ENCODE peak calls at places on chromosomes 13 and 19, in seven cellular contexts. E is BE2C, Q is gastrocnemius medialis, I is tibial artery, Y is fibroblast of lung, J is breast epithelium, W is LNCaP clone FGC. Z is an unnamed sample.

GRCh38 chr19:7751157-7751783 is 3.9 kb upstream of the CD209 start:
- DNase-seq in W (no peak), Y (no peak), Q (no peak), J (no peak), I (peak), E (no peak), Z (no peak)

GRCh38 chr13:19993024-19993423 is 34.5 kb downstream of the ZMYM2 start:
- DNase-seq in I (no peak), E (no peak), Q (no peak), Y (no peak), W (no peak), J (no peak), Z (no peak)

GRCh38 chr19:8141726-8142524 is 7.5 kb downstream of the FBN3 start:
- DNase-seq in E (no peak), W (no peak), J (no peak), I (no peak), Q (no peak), Y (no peak), Z (no peak)

GRCh38 chr13:34153428-34154180 is 335.7 kb downstream of the RFC3 start:
- DNase-seq in Q (no peak), W (no peak), E (peak), I (no peak), Y (no peak), J (no peak), Z (no peak)

GRCh38 chr13:72125561-72125960 is 258.6 kb upstream of the DACH1 start:
- DNase-seq in Y (peak), W (no peak), E (no peak), J (no peak), Q (no peak), I (no peak), Z (no peak)

GRCh38 chr13:78022164-78022877 is 103.7 kb upstream of the EDNRB start:
- DNase-seq in W (no peak), Q (peak), I (no peak), E (no peak), Y (peak), J (no peak), Z (peak)

GRCh38 chr19:38663957-38664502 is 16.6 kb downstream of the ACTN4 start:
- DNase-seq in Q (peak), I (peak), E (no peak), W (no peak), J (peak), Y (no peak), Z (no peak)

GRCh38 chr13:70723732-70724131 is 615.5 kb upstream of the KLHL1 start:
- DNase-seq in Y (peak), I (no peak), W (no peak), Q (no peak), J (no peak), E (peak), Z (no peak)

GRCh38 chr19:48492925-48493717 is 18.5 kb downstream of the LMTK3 start:
- DNase-seq in I (peak), Q (peak), Y (peak), E (peak), J (peak), W (peak), Z (peak)

GRCh38 chr19:51123381-51124186 is 1.1 kb upstream of the SIGLEC9 start:
- DNase-seq in Y (no peak), W (no peak), E (no peak), Q (peak), J (no peak), I (no peak), Z (no peak)

GRCh38 chr19:17770613-17771012 is 19.3 kb downstream of the FCHO1 start:
- DNase-seq in Y (no peak), E (no peak), J (no peak), W (no peak), I (no peak), Q (no peak), Z (no peak)

GRCh38 chr19:12769689-12770088 is 5.7 kb downstream of the HOOK2 start:
- DNase-seq in Y (no peak), W (no peak), Q (peak), I (no peak), E (peak), J (no peak), Z (no peak)
- TF ChIP-seq CTCF in Y (no peak), W (no peak), Q (no peak), I (no peak), E (no peak), J (no peak), Z (no peak)

GRCh38 chr13:74092711-74093110 is 41.5 kb downstream of the KLF12 start:
- DNase-seq in E (no peak), W (no peak), J (no peak), Q (no peak), I (no peak), Y (no peak), Z (no peak)
- H3K4me3 ChIP-seq in E (no peak), W (no peak), J (no peak), Q (no peak), I (no peak), Y (no peak), Z (no peak)

DNA sequence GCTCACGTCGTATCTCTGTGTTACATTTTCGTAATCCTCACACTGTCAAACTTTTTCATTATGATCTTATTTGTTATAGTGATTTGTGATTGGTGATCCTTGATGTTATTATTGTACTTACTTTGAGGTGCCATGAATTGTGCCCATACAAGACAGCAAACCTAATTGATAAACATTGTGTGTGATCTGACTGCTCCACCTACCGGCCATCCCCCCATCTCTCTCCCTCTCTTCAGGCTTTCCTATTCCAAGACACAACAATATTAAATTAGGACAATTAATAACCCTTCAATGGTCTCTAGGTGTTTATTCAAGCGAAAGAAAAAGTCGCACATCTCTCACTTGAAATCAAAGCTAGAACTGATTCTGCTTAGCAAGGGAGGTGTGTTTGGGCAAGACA is 349.3 kb downstream of the RBM26 start:
- DNase-seq in I (no peak), Q (no peak), Y (no peak), J (no peak), W (no peak), E (no peak), Z (no peak)
- TF ChIP-seq CTCF in I (no peak), Q (no peak), Y (no peak), J (no peak), W (peak), E (peak), Z (peak)

GRCh38 chr13:46613409-46614049 is 60.6 kb downstream of the LRCH1 start:
- DNase-seq in I (no peak), Y (no peak), W (no peak), E (no peak), Q (no peak), J (no peak), Z (no peak)

GRCh38 chr13:46614582-46614981 is 61.6 kb downstream of the LRCH1 start:
- DNase-seq in Y (peak), I (no peak), Q (no peak), E (no peak), J (no peak), W (no peak), Z (no peak)

GRCh38 chr13:46617885-46618284 is 64.9 kb downstream of the LRCH1 start:
- DNase-seq in Q (no peak), Y (no peak), J (no peak), E (no peak), I (no peak), W (no peak), Z (no peak)

GRCh38 chr13:46617382-46617781 is 64.4 kb downstream of the LRCH1 start:
- DNase-seq in E (no peak), J (no peak), I (no peak), Y (no peak), W (no peak), Q (no peak), Z (no peak)

DNA sequence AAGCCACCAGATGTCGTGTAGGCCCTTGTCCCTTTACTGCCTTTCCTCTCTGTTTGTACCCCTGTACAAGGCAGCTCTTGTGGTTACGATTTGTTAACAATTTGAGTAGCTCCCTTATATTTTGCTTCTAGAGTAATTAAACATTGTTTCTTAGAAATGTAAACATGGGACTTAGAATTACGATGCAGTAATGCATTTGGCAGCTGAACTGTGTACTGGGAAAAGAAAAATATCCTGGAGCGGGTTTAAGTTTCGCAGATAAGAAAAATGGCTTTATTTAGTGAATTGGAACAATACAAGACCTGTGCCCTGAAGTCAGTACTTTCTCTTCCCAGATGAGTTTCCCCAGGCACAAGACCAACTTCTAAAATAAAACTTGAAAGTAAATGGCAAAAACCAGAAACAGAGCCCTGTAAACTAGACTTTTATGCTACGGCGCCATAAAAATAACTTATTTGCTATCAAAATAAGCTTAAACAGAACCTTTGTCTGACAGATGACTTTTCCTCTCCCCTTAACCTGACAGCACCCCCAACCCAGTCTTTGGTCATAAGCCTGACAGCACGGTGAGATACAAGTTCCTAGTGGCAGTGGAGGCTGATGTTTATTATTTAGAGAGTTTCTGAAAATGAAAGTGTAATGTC is 63.0 kb downstream of the LRCH1 start:
- DNase-seq in I (no peak), Q (no peak), E (no peak), J (no peak), W (no peak), Y (peak), Z (no peak)
- H3K4me3 ChIP-seq in I (peak), Q (peak), E (no peak), J (peak), W (peak), Y (peak), Z (peak)

GRCh38 chr13:101111894-101112293 is 304.4 kb downstream of the NALCN start:
- DNase-seq in W (no peak), E (no peak), J (no peak), Q (no peak), Y (no peak), I (no peak), Z (no peak)

GRCh38 chr13:101116381-101116780 is 299.9 kb downstream of the NALCN start:
- DNase-seq in W (no peak), E (no peak), I (no peak), Q (no peak), Y (no peak), J (no peak), Z (no peak)

GRCh38 chr13:101116826-101117225 is 299.5 kb downstream of the NALCN start:
- DNase-seq in J (no peak), Y (no peak), I (no peak), Q (no peak), W (no peak), E (no peak), Z (no peak)

GRCh38 chr13:101121608-101122007 is 294.7 kb downstream of the NALCN start:
- DNase-seq in Q (no peak), I (no peak), J (no peak), W (no peak), E (no peak), Y (no peak), Z (no peak)

DNA sequence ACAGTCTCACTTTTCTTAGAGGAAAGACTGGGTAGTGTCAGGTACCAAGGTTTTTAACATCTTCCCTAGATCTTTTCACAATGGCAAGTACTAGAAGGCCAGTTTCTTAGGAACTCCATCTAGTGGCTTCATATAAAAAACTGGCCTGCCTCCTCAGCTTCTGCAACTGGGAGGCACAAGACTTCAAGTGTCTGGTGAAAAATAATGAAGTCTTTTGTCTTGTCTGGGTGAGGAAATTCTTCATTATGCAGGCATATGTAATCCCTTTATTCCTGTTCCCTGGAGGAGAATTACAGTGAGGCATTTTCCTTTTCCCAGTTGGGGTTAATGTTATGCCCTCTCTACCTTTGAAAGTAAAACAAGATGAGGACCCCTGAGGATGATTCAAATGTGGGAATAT is 300.5 kb downstream of the NALCN start:
- DNase-seq in W (no peak), I (no peak), Y (peak), E (no peak), Q (no peak), J (no peak), Z (no peak)
- TF ChIP-seq CTCF in W (peak), I (no peak), Y (no peak), E (peak), Q (no peak), J (no peak), Z (peak)

DNA sequence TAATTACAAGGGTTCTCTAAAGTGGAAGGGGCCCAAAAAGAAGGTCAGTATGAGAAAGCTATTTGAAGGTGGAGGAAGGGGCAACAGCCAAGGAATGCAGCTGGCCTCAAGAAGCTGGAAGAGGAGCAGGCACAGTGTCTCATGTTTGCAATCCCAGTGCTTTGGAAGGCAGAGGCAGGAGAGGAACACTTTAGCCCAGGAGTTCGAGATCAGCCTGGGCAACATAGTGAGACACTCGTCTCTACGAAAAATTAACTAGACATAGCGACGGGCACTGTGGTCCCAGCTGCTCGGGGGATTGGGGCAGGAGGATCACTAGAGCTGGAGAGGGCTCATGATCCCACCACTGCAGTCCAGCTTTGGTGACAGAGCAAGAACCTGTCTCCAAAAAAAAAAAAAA is 656 bp upstream of the NEK3 start:
- DNase-seq in I (no peak), Y (no peak), Q (no peak), W (no peak), J (no peak), E (no peak), Z (no peak)
- H3K4me3 ChIP-seq in I (peak), Y (no peak), Q (peak), W (no peak), J (peak), E (no peak), Z (peak)

GRCh38 chr19:52527134-52527953 is at the start of gene ZNF808:
- DNase-seq in E (peak), I (peak), W (peak), Q (peak), J (peak), Y (peak), Z (peak)
- TF ChIP-seq CTCF in E (peak), I (peak), W (peak), Q (peak), J (peak), Y (peak), Z (peak)

GRCh38 chr19:45046355-45046754 is 7.5 kb downstream of the CLASRP start:
- DNase-seq in W (no peak), Y (no peak), Q (no peak), J (no peak), E (no peak), I (no peak), Z (no peak)
- H3K4me3 ChIP-seq in W (no peak), Y (no peak), Q (no peak), J (no peak), E (no peak), I (no peak), Z (no peak)

GRCh38 chr13:24540236-24541126 is 27.9 kb upstream of the PARP4 start:
- DNase-seq in W (no peak), E (no peak), Q (no peak), I (no peak), J (no peak), Y (no peak), Z (no peak)

GRCh38 chr13:24539500-24540165 is 27.1 kb upstream of the PARP4 start:
- DNase-seq in I (no peak), J (no peak), Q (no peak), Y (no peak), E (no peak), W (no peak), Z (no peak)

DNA sequence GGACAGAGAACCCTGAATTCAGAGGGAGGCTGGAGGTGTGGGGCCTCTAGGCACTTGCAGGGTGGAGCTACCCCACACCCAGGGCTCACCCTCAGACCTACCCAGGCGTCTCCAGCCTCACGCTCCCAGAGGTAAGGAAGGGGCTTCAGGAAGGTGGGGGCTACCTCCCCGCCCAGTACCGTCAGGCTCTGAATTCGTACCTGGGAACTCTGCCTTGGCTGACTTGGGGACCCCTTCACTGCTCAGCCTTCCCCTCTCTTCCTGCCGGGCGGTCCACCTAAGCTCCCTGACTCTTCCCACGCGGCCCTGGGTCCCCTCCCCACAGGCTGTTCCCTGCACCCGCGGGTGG is 28.5 kb upstream of the PARP4 start:
- DNase-seq in Y (no peak), Q (no peak), W (no peak), J (no peak), I (no peak), E (no peak), Z (no peak)
- TF ChIP-seq CTCF in Y (no peak), Q (no peak), W (no peak), J (no peak), I (no peak), E (no peak), Z (no peak)

DNA sequence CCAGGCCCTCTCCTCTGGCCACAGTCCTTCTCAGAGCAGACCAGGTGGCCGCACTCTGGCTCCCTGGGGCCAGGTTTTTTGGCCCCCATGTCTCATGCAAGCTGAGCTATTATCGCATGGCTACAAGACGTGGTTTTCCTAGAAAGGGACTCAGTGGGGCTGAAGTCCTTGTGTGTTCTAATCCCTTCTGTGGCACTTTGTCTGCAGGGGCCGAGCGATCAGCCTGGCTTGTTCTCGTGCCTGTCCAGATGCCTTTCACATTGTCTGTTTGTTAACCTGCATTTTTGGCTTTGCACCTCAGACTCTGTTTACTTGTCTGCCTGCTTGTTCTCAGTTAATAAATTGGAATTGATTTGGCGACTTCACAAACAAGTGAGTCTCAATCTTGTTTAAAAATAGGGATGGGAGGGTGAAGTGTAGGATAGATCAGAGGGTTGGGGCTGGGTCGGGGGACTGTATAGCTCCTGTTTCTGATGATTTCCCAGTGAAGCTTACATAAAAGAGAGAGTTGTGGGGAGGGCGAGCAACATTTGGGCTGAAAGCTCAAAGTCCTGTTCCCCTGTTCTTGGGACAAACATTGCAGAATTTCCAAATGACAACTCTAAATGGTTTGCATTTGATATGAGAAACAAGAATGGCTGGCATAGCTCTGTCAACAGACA is 440.4 kb downstream of the COG6 start:
- DNase-seq in W (peak), I (no peak), E (no peak), Y (no peak), J (no peak), Q (no peak), Z (no peak)
- H3K4me3 ChIP-seq in W (no peak), I (no peak), E (no peak), Y (no peak), J (no peak), Q (no peak), Z (no peak)

Z was measured in epithelial cell of proximal tubule.